ENCODE peak calls at places on chromosomes 3 and 15, in five cellular contexts. U is IMR-90; C is OCI-LY7; W is left ventricle myocardium inferior; L is naive thymus-derived CD4-positive, alpha-beta T cell. T is an unnamed sample. For H3K4me1, the result is how much of the 10 kb centered on the place peaks cover.

GRCh38 chr3:52477076-52477895 is 17.9 kb upstream of the STAB1 start:
- DNase-seq in U (no peak), C (no peak), W (no peak), L (no peak), T (no peak)

GRCh38 chr3:87696276-87697013 is 362.4 kb downstream of the CGGBP1 start:
- DNase-seq in U (no peak), C (peak), W (no peak), L (no peak), T (no peak)

GRCh38 chr15:30979457-30979856 is 12.0 kb downstream of the MTMR10 start:
- DNase-seq in U (no peak), C (no peak), W (no peak), L (no peak), T (no peak)

GRCh38 chr15:48304398-48304797 is 26.8 kb upstream of the DUT start:
- DNase-seq in U (no peak), C (no peak), W (no peak), L (no peak), T (no peak)

GRCh38 chr3:9769426-9770275 is at the start of gene CAMK1:
- DNase-seq in U (peak), C (no peak), W (peak), L (no peak), T (peak)

GRCh38 chr3:61288446-61288845 is 37.2 kb upstream of the FHIT start:
- DNase-seq in U (no peak), C (no peak), W (no peak), L (no peak), T (no peak)

GRCh38 chr3:10312866-10313265 is 8.0 kb downstream of the SEC13 start:
- DNase-seq in U (no peak), C (no peak), W (no peak), L (no peak), T (peak)

GRCh38 chr3:73502609-73503560 is 121.9 kb downstream of the PDZRN3 start:
- DNase-seq in U (peak), C (peak), W (peak), L (no peak), T (peak)

GRCh38 chr15:69990566-69991391 is 106.9 kb downstream of the TLE3 start:
- DNase-seq in U (no peak), C (no peak), W (no peak), L (no peak), T (no peak)

GRCh38 chr3:117688583-117688982 is 979.0 kb downstream of the TUSC7 start:
- DNase-seq in U (no peak), C (no peak), W (no peak), L (no peak), T (no peak)

GRCh38 chr3:58532794-58533220 is 4.2 kb downstream of the ACOX2 start:
- DNase-seq in U (peak), C (peak), W (peak), L (peak), T (peak)

GRCh38 chr3:24578324-24578723 is 83.7 kb upstream of the THRB start:
- DNase-seq in U (no peak), C (no peak), W (no peak), L (no peak), T (no peak)

GRCh38 chr15:58698887-58699641 is 50.4 kb downstream of the ADAM10 start:
- DNase-seq in U (peak), C (no peak), W (no peak), L (no peak), T (no peak)

GRCh38 chr15:58697220-58697619 is 52.3 kb downstream of the ADAM10 start:
- DNase-seq in U (no peak), C (no peak), W (no peak), L (no peak), T (no peak)

GRCh38 chr15:58702233-58702632 is 47.3 kb downstream of the ADAM10 start:
- DNase-seq in U (no peak), C (no peak), W (no peak), L (no peak), T (no peak)

GRCh38 chr15:58701376-58701775 is 48.1 kb downstream of the ADAM10 start:
- DNase-seq in U (no peak), C (no peak), W (no peak), L (no peak), T (no peak)

DNA sequence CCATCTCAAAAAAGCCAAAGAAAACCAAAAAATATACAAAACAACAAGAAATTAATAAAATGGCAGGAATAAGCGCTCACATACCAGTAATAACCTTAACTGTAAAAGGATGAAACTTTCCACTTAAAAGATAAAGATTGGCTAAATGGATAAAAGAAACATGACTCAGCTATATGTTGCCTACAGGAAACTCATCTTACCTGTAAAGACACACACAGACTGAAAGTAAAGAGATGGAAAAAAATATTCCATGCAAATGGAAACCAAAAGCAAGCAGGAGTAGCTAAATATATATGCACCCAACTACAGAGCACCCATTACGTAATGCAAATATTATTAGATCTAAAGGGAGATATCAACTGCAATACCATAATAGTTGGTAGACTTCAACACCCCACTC is 49.7 kb downstream of the ADAM10 start:
- DNase-seq in U (no peak), C (no peak), W (no peak), L (no peak), T (no peak)
- H3K4me1 ChIP-seq in U (under half), C (under half), W (under half), L (under half), T (under half)

DNA sequence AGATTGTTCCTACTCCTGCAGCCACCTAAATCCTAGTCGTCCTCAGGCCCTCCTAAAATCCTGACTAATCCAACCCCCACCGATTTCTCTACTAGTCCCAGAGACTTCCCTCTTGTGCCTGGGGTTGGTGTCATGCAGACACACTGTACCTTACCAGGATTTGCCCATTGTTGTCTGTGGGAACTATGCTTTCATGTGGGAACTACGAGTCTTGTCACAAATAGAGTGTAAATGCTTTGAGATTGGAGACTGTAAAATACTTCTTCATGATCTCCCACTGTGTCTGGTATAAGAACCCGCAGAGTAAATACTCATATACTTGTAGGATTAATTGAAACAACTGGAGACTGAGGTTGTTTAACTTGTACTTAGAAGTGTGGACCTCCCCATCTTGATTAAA is 11.2 kb downstream of the B3GNT5 start:
- DNase-seq in U (no peak), C (no peak), W (no peak), L (no peak), T (no peak)
- H3K4me1 ChIP-seq in U (under half), C (under half), W (under half), L (under half), T (under half)

DNA sequence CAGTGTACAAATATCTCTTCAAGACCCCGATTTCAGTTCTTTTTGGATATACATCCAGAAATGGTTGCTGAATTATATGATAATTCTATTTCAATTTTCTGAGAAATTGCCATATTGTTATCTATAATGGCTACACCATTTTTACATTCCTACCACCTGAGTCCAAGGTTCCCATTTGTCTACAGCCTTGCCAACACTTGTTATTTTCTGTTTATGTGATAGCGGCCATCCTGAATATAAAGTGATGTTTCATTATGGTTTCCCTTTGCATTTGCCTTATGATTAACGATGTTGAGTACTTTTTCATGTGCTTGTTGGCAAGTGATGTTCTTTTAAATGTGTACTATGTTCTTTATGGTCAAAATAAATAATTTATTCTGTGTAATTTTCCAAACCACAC is 8.5 kb downstream of the NR1I2 start:
- DNase-seq in U (no peak), C (no peak), W (no peak), L (no peak), T (no peak)
- H3K4me1 ChIP-seq in U (under half), C (under half), W (under half), L (under half), T (under half)

GRCh38 chr15:66652806-66653205 is 49.2 kb upstream of the SMAD6 start:
- DNase-seq in U (no peak), C (no peak), W (no peak), L (no peak), T (no peak)
- H3K4me1 ChIP-seq in U (under half), C (under half), W (under half), L (under half), T (under half)

GRCh38 chr3:133576169-133576568 is 2.7 kb downstream of the CDV3 start:
- DNase-seq in U (no peak), C (no peak), W (no peak), L (no peak), T (peak)
- H3K4me1 ChIP-seq in U (under half), C (half or more), W (half or more), L (half or more), T (under half)

T was measured in endothelial cell of umbilical vein.